ENCODE peak calls at places on chromosome 10, in four cellular contexts. One of them, this sample, is unnamed.

GRCh38 chr10:114174462-114175190 is 623 bp upstream of the CCDC186 start:
- DNase-seq in CD14-positive monocyte: peak; percentile 85
- DNase-seq in cardiac fibroblast: peak; percentile 56
- DNase-seq in left ventricle myocardium inferior: peak; percentile 47
- DNase-seq in this sample: peak; percentile 64

GRCh38 chr10:88810196-88810961 is 7.8 kb downstream of the LIPM start:
- DNase-seq in CD14-positive monocyte: no peak
- DNase-seq in cardiac fibroblast: peak; percentile 85
- DNase-seq in left ventricle myocardium inferior: no peak
- DNase-seq in this sample: no peak

GRCh38 chr10:7971949-7972348 is 82.5 kb upstream of the GATA3 start:
- DNase-seq in CD14-positive monocyte: no peak
- DNase-seq in cardiac fibroblast: peak; percentile 24
- DNase-seq in left ventricle myocardium inferior: no peak
- DNase-seq in this sample: no peak

GRCh38 chr10:2106641-2107040 is 369.3 kb upstream of the ADARB2 start:
- DNase-seq in CD14-positive monocyte: no peak
- DNase-seq in cardiac fibroblast: no peak
- DNase-seq in left ventricle myocardium inferior: no peak
- DNase-seq in this sample: no peak

GRCh38 chr10:75103881-75104686 is 7.4 kb upstream of the SAMD8 start:
- DNase-seq in CD14-positive monocyte: no peak
- DNase-seq in cardiac fibroblast: no peak
- DNase-seq in left ventricle myocardium inferior: no peak
- DNase-seq in this sample: no peak

GRCh38 chr10:59234814-59235429 is 58.5 kb downstream of the PHYHIPL start:
- DNase-seq in CD14-positive monocyte: no peak
- DNase-seq in cardiac fibroblast: peak; percentile 68
- DNase-seq in left ventricle myocardium inferior: no peak
- DNase-seq in this sample: no peak

GRCh38 chr10:101716891-101717659 is 22.1 kb upstream of the FBXW4 start:
- DNase-seq in CD14-positive monocyte: no peak
- DNase-seq in cardiac fibroblast: no peak
- DNase-seq in left ventricle myocardium inferior: no peak
- DNase-seq in this sample: no peak

GRCh38 chr10:43194861-43195260 is 56.6 kb downstream of the CSGALNACT2 start:
- DNase-seq in CD14-positive monocyte: no peak
- DNase-seq in cardiac fibroblast: no peak
- DNase-seq in left ventricle myocardium inferior: no peak
- DNase-seq in this sample: no peak

GRCh38 chr10:4685904-4686643 is 139.9 kb upstream of the AKR1E2 start:
- DNase-seq in CD14-positive monocyte: no peak
- DNase-seq in cardiac fibroblast: no peak
- DNase-seq in left ventricle myocardium inferior: no peak
- DNase-seq in this sample: no peak

GRCh38 chr10:44300666-44301649 is 83.9 kb downstream of the CXCL12 start:
- DNase-seq in CD14-positive monocyte: no peak
- DNase-seq in cardiac fibroblast: peak; percentile 95
- DNase-seq in left ventricle myocardium inferior: peak; percentile 53
- DNase-seq in this sample: peak; percentile 84

GRCh38 chr10:132487241-132488135 is 50.1 kb upstream of the INPP5A start:
- DNase-seq in CD14-positive monocyte: no peak
- DNase-seq in cardiac fibroblast: no peak
- DNase-seq in left ventricle myocardium inferior: no peak
- DNase-seq in this sample: peak; percentile 56
- TF ChIP-seq CTCF in CD14-positive monocyte: no peak
- TF ChIP-seq CTCF in cardiac fibroblast: no peak
- TF ChIP-seq CTCF in left ventricle myocardium inferior: no peak
- TF ChIP-seq CTCF in this sample: no peak

DNA sequence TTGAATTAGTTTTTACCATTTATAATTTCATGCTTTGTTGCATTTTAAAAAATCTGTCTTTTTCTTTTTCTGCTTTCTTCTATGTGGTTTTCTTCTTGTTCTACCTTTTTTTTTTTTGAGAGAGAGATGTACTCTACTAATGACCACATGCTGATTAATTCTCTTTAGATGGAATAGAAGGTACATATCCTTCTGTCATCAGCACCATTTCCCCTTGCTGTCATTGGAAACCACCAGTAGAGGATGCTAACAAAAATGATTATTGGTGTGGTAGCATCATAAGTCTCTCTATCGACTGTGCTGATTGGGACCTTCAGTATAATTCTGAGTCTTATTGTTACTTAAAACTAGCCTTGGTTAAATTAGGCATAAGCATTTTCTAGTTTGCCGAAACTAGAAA is 3.6 kb downstream of the ZEB1 start:
- DNase-seq in CD14-positive monocyte: no peak
- DNase-seq in cardiac fibroblast: peak; percentile 56
- DNase-seq in left ventricle myocardium inferior: no peak
- DNase-seq in this sample: no peak
- TF ChIP-seq CTCF in CD14-positive monocyte: no peak
- TF ChIP-seq CTCF in cardiac fibroblast: peak; percentile 41
- TF ChIP-seq CTCF in left ventricle myocardium inferior: peak; percentile 54
- TF ChIP-seq CTCF in this sample: peak; percentile 10

DNA sequence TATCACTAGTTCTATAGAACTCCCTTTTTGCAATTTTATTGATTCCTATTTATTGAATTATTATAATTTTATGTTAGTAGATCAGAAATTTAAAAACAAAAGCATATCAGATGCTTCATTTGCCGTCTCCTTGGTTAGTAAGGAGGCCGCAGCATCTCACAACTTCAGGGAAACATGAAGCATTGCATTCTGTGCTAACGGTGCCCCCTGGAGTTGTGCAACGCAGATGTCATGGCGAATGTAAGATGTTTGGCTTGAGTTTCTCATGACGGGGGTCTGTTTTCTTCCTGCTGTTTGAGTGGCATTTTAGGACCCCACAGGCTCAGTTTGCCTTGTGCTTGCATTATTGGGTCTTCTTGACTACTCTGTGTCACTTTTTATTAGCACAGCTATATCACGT is 124.8 kb downstream of the CNNM2 start:
- DNase-seq in CD14-positive monocyte: no peak
- DNase-seq in cardiac fibroblast: no peak
- DNase-seq in left ventricle myocardium inferior: no peak
- DNase-seq in this sample: no peak
- TF ChIP-seq CTCF in CD14-positive monocyte: no peak
- TF ChIP-seq CTCF in cardiac fibroblast: no peak
- TF ChIP-seq CTCF in left ventricle myocardium inferior: no peak
- TF ChIP-seq CTCF in this sample: no peak

DNA sequence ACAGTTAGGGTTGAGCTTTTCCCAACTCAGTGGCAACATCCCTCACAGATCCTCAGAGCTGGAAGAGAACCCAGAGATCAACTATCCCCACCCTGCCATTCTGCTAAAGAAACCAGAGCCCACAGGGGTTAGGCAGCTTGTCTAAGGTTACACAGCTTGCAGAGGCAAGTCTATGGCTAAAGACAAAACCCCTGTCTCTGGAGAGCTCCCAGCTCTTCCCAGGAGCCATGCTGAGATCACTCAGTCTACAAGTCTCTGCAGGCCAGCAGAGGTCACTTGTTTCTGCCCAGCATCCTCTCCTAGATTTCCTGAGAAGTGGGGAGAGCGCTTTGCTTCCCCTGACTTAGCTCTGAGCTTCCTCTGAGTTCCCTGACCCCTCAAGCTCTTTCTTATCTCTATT is 28.5 kb upstream of the LOXL4 start:
- DNase-seq in CD14-positive monocyte: no peak
- DNase-seq in cardiac fibroblast: peak; percentile 4
- DNase-seq in left ventricle myocardium inferior: no peak
- DNase-seq in this sample: no peak
- TF ChIP-seq CTCF in CD14-positive monocyte: no peak
- TF ChIP-seq CTCF in cardiac fibroblast: no peak
- TF ChIP-seq CTCF in left ventricle myocardium inferior: no peak
- TF ChIP-seq CTCF in this sample: no peak

GRCh38 chr10:6920072-6921019 is 340.3 kb upstream of the PRKCQ start:
- DNase-seq in CD14-positive monocyte: peak; percentile 65
- DNase-seq in cardiac fibroblast: peak; percentile 12
- DNase-seq in left ventricle myocardium inferior: peak; percentile 55
- DNase-seq in this sample: no peak
- TF ChIP-seq CTCF in CD14-positive monocyte: peak; percentile 64
- TF ChIP-seq CTCF in cardiac fibroblast: peak; percentile 33
- TF ChIP-seq CTCF in left ventricle myocardium inferior: peak; percentile 69
- TF ChIP-seq CTCF in this sample: peak; percentile 89

GRCh38 chr10:72164617-72165016 is 51.2 kb upstream of the ANAPC16 start:
- DNase-seq in CD14-positive monocyte: no peak
- DNase-seq in cardiac fibroblast: no peak
- DNase-seq in left ventricle myocardium inferior: no peak
- DNase-seq in this sample: no peak
- TF ChIP-seq CTCF in CD14-positive monocyte: peak; percentile 76
- TF ChIP-seq CTCF in cardiac fibroblast: no peak
- TF ChIP-seq CTCF in left ventricle myocardium inferior: no peak
- TF ChIP-seq CTCF in this sample: no peak

GRCh38 chr10:104324931-104325330 is 13.3 kb downstream of the ITPRIP start:
- DNase-seq in CD14-positive monocyte: no peak
- DNase-seq in cardiac fibroblast: peak; percentile 1
- DNase-seq in left ventricle myocardium inferior: no peak
- DNase-seq in this sample: no peak
- TF ChIP-seq CTCF in CD14-positive monocyte: no peak
- TF ChIP-seq CTCF in cardiac fibroblast: no peak
- TF ChIP-seq CTCF in left ventricle myocardium inferior: no peak
- TF ChIP-seq CTCF in this sample: no peak

GRCh38 chr10:30751678-30752331 is 122.3 kb upstream of the LYZL2 start:
- DNase-seq in CD14-positive monocyte: no peak
- DNase-seq in cardiac fibroblast: peak; percentile 72
- DNase-seq in left ventricle myocardium inferior: peak; percentile 75
- DNase-seq in this sample: no peak
- TF ChIP-seq CTCF in CD14-positive monocyte: no peak
- TF ChIP-seq CTCF in cardiac fibroblast: peak; percentile 94
- TF ChIP-seq CTCF in left ventricle myocardium inferior: peak; percentile 99
- TF ChIP-seq CTCF in this sample: peak; percentile 31

DNA sequence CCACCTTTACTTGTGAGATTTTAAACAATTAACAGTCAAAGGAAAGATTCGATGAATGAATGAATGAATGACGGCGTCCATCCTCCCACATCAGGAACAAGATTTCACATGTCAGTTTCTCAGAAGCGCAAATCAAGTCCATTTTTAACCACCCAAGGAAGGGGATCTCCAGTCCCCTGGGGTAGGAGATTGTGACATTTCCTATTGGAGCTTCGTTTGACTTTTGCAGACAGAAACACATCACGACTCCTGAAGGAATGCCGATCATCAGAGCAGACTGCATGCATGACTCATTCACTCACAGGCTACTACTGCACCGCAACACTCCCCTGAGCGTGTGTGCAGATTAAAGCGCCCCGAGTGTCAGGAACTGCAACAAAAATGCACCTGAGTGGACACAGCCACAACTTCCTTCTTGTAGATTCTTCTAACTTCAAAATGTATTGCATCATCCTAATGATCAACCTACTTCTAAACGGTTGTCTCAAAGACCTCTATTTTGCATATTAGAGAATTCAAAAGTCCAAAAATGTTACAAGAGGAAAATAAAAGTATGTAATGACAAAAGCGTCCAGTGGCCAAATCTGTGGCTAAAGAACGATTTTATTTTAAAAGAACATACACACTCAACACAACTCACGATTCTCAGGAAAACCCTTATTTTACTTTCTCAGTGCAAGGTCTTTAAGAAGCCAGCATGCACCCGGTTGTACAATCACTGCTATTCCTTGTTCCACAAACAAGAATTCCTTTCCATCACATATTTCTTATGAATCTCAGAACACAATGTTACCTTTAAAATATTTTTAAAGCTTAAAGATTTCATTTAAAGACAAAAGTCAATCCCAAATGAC is 172.6 kb downstream of the FAM107B start:
- DNase-seq in CD14-positive monocyte: peak; percentile 81
- DNase-seq in cardiac fibroblast: peak; percentile 70
- DNase-seq in left ventricle myocardium inferior: no peak
- DNase-seq in this sample: no peak
- TF ChIP-seq CTCF in CD14-positive monocyte: no peak
- TF ChIP-seq CTCF in cardiac fibroblast: no peak
- TF ChIP-seq CTCF in left ventricle myocardium inferior: no peak
- TF ChIP-seq CTCF in this sample: no peak

DNA sequence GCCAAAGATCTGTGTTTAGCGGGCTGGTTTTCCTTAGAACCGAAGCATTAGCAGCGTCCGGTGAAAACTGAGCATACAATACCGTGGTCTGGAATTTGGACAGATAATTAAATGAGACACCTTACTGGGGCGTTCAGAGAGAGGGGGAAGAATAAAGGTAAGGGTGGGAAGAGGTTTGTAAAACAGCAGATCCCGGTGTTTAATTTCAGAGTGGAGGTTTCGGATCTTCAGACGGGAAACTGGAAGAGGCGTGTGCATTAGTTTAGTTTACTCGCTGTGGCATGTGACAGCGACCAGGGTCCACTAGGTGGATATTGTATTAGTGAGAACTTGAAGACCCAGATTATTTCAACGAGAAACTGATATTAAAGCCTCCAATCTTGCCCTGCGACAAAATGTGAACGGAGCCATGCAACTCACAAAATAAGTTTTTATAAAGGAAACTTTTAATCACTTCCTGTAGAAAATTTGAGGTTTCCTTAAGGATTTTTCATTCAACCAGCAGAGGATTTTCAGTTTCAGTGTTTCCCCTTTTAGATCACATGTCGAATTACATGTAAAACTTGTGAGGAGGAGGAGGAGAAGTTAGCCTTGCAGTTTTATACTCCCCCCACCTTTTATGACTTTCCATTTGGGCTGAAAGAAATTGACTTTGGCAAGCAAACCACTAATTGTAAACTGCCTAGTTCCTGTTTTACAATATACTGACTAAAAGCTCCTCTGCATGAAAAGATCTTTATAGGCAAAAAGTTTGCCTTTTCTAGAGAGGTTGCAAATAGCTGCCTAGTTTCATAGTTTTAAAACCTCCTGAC is 2.8 kb downstream of the BAMBI start:
- DNase-seq in CD14-positive monocyte: no peak
- DNase-seq in cardiac fibroblast: peak; percentile 32
- DNase-seq in left ventricle myocardium inferior: no peak
- DNase-seq in this sample: no peak
- TF ChIP-seq CTCF in CD14-positive monocyte: peak; percentile 19
- TF ChIP-seq CTCF in cardiac fibroblast: peak; percentile 41
- TF ChIP-seq CTCF in left ventricle myocardium inferior: peak; percentile 56
- TF ChIP-seq CTCF in this sample: no peak

This sample was measured in RWPE2.